ENCODE peak calls at places on chromosomes 1 and 21, in ten cellular contexts. One of them, this sample, is unnamed.

GRCh38 chr1:90800012-90800717 is 83.1 kb upstream of the BARHL2 start:
- DNase-seq in heart right ventricle: no peak
- DNase-seq in naive thymus-derived CD4-positive, alpha-beta T cell: no peak
- DNase-seq in ovary: no peak
- DNase-seq in brain microvascular endothelial cell: no peak
- DNase-seq in A673: no peak
- DNase-seq in esophagus squamous epithelium: no peak
- DNase-seq in CD4-positive, alpha-beta memory T cell: no peak
- DNase-seq in astrocyte: no peak
- DNase-seq in pancreas: no peak
- DNase-seq in this sample: no peak

GRCh38 chr21:24941316-24942185 is 665.7 kb downstream of the MRPL39 start:
- DNase-seq in esophagus squamous epithelium: no peak
- DNase-seq in naive thymus-derived CD4-positive, alpha-beta T cell: no peak
- DNase-seq in astrocyte: peak; percentile 45
- DNase-seq in brain microvascular endothelial cell: no peak
- DNase-seq in ovary: peak; percentile 39
- DNase-seq in pancreas: no peak
- DNase-seq in CD4-positive, alpha-beta memory T cell: no peak
- DNase-seq in heart right ventricle: no peak
- DNase-seq in A673: no peak
- DNase-seq in this sample: no peak

GRCh38 chr1:219916257-219916656 is 12.1 kb downstream of the SLC30A10 start:
- DNase-seq in CD4-positive, alpha-beta memory T cell: no peak
- DNase-seq in heart right ventricle: no peak
- DNase-seq in naive thymus-derived CD4-positive, alpha-beta T cell: no peak
- DNase-seq in A673: no peak
- DNase-seq in ovary: no peak
- DNase-seq in brain microvascular endothelial cell: no peak
- DNase-seq in esophagus squamous epithelium: no peak
- DNase-seq in astrocyte: no peak
- DNase-seq in pancreas: no peak
- DNase-seq in this sample: no peak

GRCh38 chr1:10856863-10857598 is 60.6 kb upstream of the CASZ1 start:
- DNase-seq in heart right ventricle: no peak
- DNase-seq in brain microvascular endothelial cell: no peak
- DNase-seq in pancreas: no peak
- DNase-seq in astrocyte: no peak
- DNase-seq in A673: no peak
- DNase-seq in esophagus squamous epithelium: no peak
- DNase-seq in naive thymus-derived CD4-positive, alpha-beta T cell: no peak
- DNase-seq in CD4-positive, alpha-beta memory T cell: no peak
- DNase-seq in ovary: no peak
- DNase-seq in this sample: no peak

GRCh38 chr1:2468041-2468472 is 8.0 kb upstream of the PLCH2 start:
- DNase-seq in esophagus squamous epithelium: no peak
- DNase-seq in pancreas: peak; percentile 24
- DNase-seq in ovary: peak; percentile 44
- DNase-seq in brain microvascular endothelial cell: no peak
- DNase-seq in astrocyte: peak; percentile 10
- DNase-seq in A673: peak; percentile 36
- DNase-seq in heart right ventricle: peak; percentile 38
- DNase-seq in naive thymus-derived CD4-positive, alpha-beta T cell: no peak
- DNase-seq in CD4-positive, alpha-beta memory T cell: peak; percentile 36
- DNase-seq in this sample: no peak

GRCh38 chr1:50976111-50976889 is 6.3 kb downstream of the CDKN2C start:
- DNase-seq in pancreas: no peak
- DNase-seq in brain microvascular endothelial cell: no peak
- DNase-seq in esophagus squamous epithelium: no peak
- DNase-seq in ovary: no peak
- DNase-seq in A673: peak; percentile 46
- DNase-seq in heart right ventricle: no peak
- DNase-seq in astrocyte: no peak
- DNase-seq in naive thymus-derived CD4-positive, alpha-beta T cell: no peak
- DNase-seq in CD4-positive, alpha-beta memory T cell: no peak
- DNase-seq in this sample: no peak

GRCh38 chr1:174764186-174764585 is 235.6 kb upstream of the CACYBP start:
- DNase-seq in esophagus squamous epithelium: no peak
- DNase-seq in naive thymus-derived CD4-positive, alpha-beta T cell: no peak
- DNase-seq in brain microvascular endothelial cell: no peak
- DNase-seq in astrocyte: no peak
- DNase-seq in pancreas: no peak
- DNase-seq in heart right ventricle: no peak
- DNase-seq in A673: no peak
- DNase-seq in CD4-positive, alpha-beta memory T cell: no peak
- DNase-seq in ovary: no peak
- DNase-seq in this sample: no peak

GRCh38 chr21:29610960-29611359 is 312.2 kb downstream of the BACH1 start:
- DNase-seq in heart right ventricle: no peak
- DNase-seq in ovary: no peak
- DNase-seq in naive thymus-derived CD4-positive, alpha-beta T cell: no peak
- DNase-seq in A673: no peak
- DNase-seq in astrocyte: no peak
- DNase-seq in esophagus squamous epithelium: no peak
- DNase-seq in pancreas: no peak
- DNase-seq in brain microvascular endothelial cell: peak; percentile 1
- DNase-seq in CD4-positive, alpha-beta memory T cell: no peak
- DNase-seq in this sample: no peak

GRCh38 chr1:230487773-230488428 is 61.8 kb upstream of the PGBD5 start:
- DNase-seq in esophagus squamous epithelium: no peak
- DNase-seq in CD4-positive, alpha-beta memory T cell: no peak
- DNase-seq in heart right ventricle: no peak
- DNase-seq in astrocyte: no peak
- DNase-seq in naive thymus-derived CD4-positive, alpha-beta T cell: no peak
- DNase-seq in A673: no peak
- DNase-seq in pancreas: peak; percentile 66
- DNase-seq in brain microvascular endothelial cell: no peak
- DNase-seq in ovary: no peak
- DNase-seq in this sample: no peak

GRCh38 chr1:219660666-219661463 is 48.0 kb upstream of the ZC3H11B start:
- DNase-seq in naive thymus-derived CD4-positive, alpha-beta T cell: no peak
- DNase-seq in heart right ventricle: peak; percentile 90
- DNase-seq in pancreas: peak; percentile 83
- DNase-seq in A673: peak; percentile 91
- DNase-seq in ovary: peak; percentile 89
- DNase-seq in brain microvascular endothelial cell: peak; percentile 94
- DNase-seq in astrocyte: peak; percentile 81
- DNase-seq in esophagus squamous epithelium: peak; percentile 2
- DNase-seq in CD4-positive, alpha-beta memory T cell: no peak
- DNase-seq in this sample: peak; percentile 40

GRCh38 chr1:71414229-71414628 is 333.4 kb upstream of the ZRANB2 start:
- DNase-seq in A673: peak; percentile 90
- DNase-seq in brain microvascular endothelial cell: no peak
- DNase-seq in astrocyte: no peak
- DNase-seq in naive thymus-derived CD4-positive, alpha-beta T cell: no peak
- DNase-seq in CD4-positive, alpha-beta memory T cell: no peak
- DNase-seq in heart right ventricle: no peak
- DNase-seq in ovary: no peak
- DNase-seq in pancreas: no peak
- DNase-seq in esophagus squamous epithelium: no peak
- DNase-seq in this sample: no peak

GRCh38 chr1:67535474-67535873 is 105.3 kb upstream of the SERBP1 start:
- DNase-seq in pancreas: peak; percentile 60
- DNase-seq in A673: peak; percentile 82
- DNase-seq in CD4-positive, alpha-beta memory T cell: no peak
- DNase-seq in brain microvascular endothelial cell: peak; percentile 83
- DNase-seq in naive thymus-derived CD4-positive, alpha-beta T cell: no peak
- DNase-seq in heart right ventricle: peak; percentile 73
- DNase-seq in esophagus squamous epithelium: no peak
- DNase-seq in astrocyte: peak; percentile 71
- DNase-seq in ovary: peak; percentile 88
- DNase-seq in this sample: peak; percentile 79

GRCh38 chr21:29501451-29501850 is 202.7 kb downstream of the BACH1 start:
- DNase-seq in ovary: no peak
- DNase-seq in CD4-positive, alpha-beta memory T cell: no peak
- DNase-seq in brain microvascular endothelial cell: peak; percentile 77
- DNase-seq in pancreas: no peak
- DNase-seq in A673: no peak
- DNase-seq in astrocyte: peak; percentile 53
- DNase-seq in naive thymus-derived CD4-positive, alpha-beta T cell: no peak
- DNase-seq in esophagus squamous epithelium: no peak
- DNase-seq in heart right ventricle: no peak
- DNase-seq in this sample: no peak

GRCh38 chr21:26801524-26801923 is 43.7 kb downstream of the ADAMTS1 start:
- DNase-seq in heart right ventricle: no peak
- DNase-seq in ovary: no peak
- DNase-seq in esophagus squamous epithelium: no peak
- DNase-seq in pancreas: no peak
- DNase-seq in brain microvascular endothelial cell: peak; percentile 48
- DNase-seq in astrocyte: peak; percentile 41
- DNase-seq in naive thymus-derived CD4-positive, alpha-beta T cell: no peak
- DNase-seq in CD4-positive, alpha-beta memory T cell: no peak
- DNase-seq in A673: peak; percentile 57
- DNase-seq in this sample: no peak

GRCh38 chr21:38306833-38307232 is 50.0 kb downstream of the KCNJ15 start:
- DNase-seq in A673: no peak
- DNase-seq in ovary: no peak
- DNase-seq in pancreas: no peak
- DNase-seq in esophagus squamous epithelium: no peak
- DNase-seq in brain microvascular endothelial cell: peak; percentile 96
- DNase-seq in heart right ventricle: no peak
- DNase-seq in astrocyte: peak; percentile 96
- DNase-seq in CD4-positive, alpha-beta memory T cell: no peak
- DNase-seq in naive thymus-derived CD4-positive, alpha-beta T cell: no peak
- DNase-seq in this sample: no peak

DNA sequence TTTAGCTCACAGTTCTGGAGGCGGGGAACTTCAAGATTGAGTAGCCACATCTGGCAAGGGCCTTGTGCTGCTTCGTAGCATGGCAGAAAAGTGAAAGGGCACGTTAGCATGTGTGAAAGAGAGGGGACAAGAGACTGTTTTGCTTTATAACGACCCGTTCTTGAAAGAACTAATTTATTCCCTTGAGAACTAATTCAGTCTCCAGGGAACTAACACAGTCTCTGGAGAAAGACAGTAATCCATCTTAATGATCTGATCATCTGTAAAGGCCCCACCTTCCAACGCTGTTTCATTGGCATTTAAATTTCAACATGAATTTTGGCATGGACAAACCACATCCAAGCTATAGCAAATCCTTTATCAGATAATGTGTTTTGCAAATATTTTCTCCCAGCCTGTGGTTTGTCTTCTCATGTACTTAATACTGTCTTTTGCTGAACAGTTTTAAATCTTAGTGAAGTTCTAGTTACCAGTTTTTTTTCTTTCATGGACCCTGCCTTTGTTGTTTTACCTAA is 26.1 kb downstream of the MTR start:
- DNase-seq in astrocyte: peak; percentile 47
- DNase-seq in heart right ventricle: no peak
- DNase-seq in pancreas: no peak
- DNase-seq in ovary: no peak
- DNase-seq in CD4-positive, alpha-beta memory T cell: no peak
- DNase-seq in brain microvascular endothelial cell: no peak
- DNase-seq in A673: peak; percentile 54
- DNase-seq in esophagus squamous epithelium: no peak
- DNase-seq in naive thymus-derived CD4-positive, alpha-beta T cell: no peak
- DNase-seq in this sample: no peak
- H3K27ac ChIP-seq in astrocyte: no peak overlapping the region
- H3K27ac ChIP-seq in heart right ventricle: no peak overlapping the region
- H3K27ac ChIP-seq in pancreas: no peak overlapping the region
- H3K27ac ChIP-seq in ovary: no peak overlapping the region
- H3K27ac ChIP-seq in CD4-positive, alpha-beta memory T cell: no peak overlapping the region
- H3K27ac ChIP-seq in brain microvascular endothelial cell: no peak overlapping the region
- H3K27ac ChIP-seq in A673: no peak overlapping the region
- H3K27ac ChIP-seq in esophagus squamous epithelium: no peak overlapping the region
- H3K27ac ChIP-seq in naive thymus-derived CD4-positive, alpha-beta T cell: no peak overlapping the region
- H3K27ac ChIP-seq in this sample: no peak overlapping the region

DNA sequence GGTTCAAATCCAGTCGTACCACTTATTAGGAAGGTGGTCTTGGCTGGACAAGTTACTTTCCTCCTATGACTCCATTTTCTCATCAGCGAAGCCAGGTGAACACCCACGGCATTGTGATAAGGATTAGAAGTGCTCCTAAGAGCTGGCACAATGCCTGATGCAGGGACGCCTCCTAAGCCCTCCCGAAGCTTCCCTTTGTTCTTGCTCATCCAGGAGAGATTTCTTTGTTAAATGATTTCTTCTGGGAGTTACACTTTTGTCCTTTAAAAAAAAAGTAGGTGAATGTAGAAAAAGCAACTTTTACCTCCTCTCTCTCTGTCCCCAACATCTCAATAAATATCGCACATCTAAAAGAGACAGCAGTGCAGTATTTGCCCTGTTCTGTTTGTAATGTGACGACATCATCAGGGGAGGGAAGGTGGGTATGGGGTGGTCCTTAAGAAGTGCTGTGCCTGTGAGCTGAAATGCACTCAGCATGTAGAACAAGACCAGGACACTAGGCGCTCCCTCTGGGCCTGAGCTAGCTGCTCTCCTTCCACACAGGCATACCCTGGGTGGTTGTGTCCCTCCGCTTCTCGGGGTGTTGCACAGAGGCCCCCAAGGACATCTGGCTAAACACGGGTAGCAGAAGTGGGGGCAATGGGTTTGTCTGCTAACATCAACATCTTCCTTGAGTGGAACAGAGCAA is 43.9 kb downstream of the SUSD4 start:
- DNase-seq in astrocyte: no peak
- DNase-seq in brain microvascular endothelial cell: no peak
- DNase-seq in esophagus squamous epithelium: no peak
- DNase-seq in CD4-positive, alpha-beta memory T cell: no peak
- DNase-seq in ovary: no peak
- DNase-seq in pancreas: no peak
- DNase-seq in heart right ventricle: no peak
- DNase-seq in A673: no peak
- DNase-seq in naive thymus-derived CD4-positive, alpha-beta T cell: no peak
- DNase-seq in this sample: no peak
- H3K4me3 ChIP-seq in astrocyte: no peak overlapping the region
- H3K4me3 ChIP-seq in brain microvascular endothelial cell: no peak overlapping the region
- H3K4me3 ChIP-seq in esophagus squamous epithelium: no peak overlapping the region
- H3K4me3 ChIP-seq in CD4-positive, alpha-beta memory T cell: no peak overlapping the region
- H3K4me3 ChIP-seq in ovary: no peak overlapping the region
- H3K4me3 ChIP-seq in pancreas: no peak overlapping the region
- H3K4me3 ChIP-seq in heart right ventricle: no peak overlapping the region
- H3K4me3 ChIP-seq in A673: no peak overlapping the region
- H3K4me3 ChIP-seq in naive thymus-derived CD4-positive, alpha-beta T cell: no peak overlapping the region
- H3K4me3 ChIP-seq in this sample: no peak overlapping the region

DNA sequence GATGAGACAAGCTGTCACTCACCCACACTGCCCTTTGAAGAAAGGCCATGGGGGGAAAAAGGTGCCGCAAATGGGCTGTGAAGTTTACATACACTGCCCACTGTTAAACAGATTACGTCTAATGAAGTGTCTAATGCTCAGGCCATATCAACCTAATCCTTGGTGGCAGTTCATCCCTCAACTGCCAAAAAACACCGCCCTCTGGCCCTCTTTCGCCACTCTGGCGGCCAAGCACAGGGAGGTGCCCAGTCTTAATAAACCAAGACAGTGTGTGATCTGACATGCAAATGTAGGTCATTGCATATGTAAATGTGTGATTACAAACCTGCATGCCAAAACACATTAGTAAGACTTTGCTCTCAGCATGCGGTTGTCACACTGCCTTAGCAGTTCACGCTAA is 89.5 kb downstream of the NEK7 start:
- DNase-seq in heart right ventricle: no peak
- DNase-seq in pancreas: no peak
- DNase-seq in A673: no peak
- DNase-seq in CD4-positive, alpha-beta memory T cell: no peak
- DNase-seq in brain microvascular endothelial cell: no peak
- DNase-seq in esophagus squamous epithelium: no peak
- DNase-seq in naive thymus-derived CD4-positive, alpha-beta T cell: no peak
- DNase-seq in ovary: no peak
- DNase-seq in astrocyte: peak; percentile 38
- DNase-seq in this sample: no peak
- H3K27ac ChIP-seq in heart right ventricle: no peak overlapping the region
- H3K27ac ChIP-seq in pancreas: no peak overlapping the region
- H3K27ac ChIP-seq in A673: no peak overlapping the region
- H3K27ac ChIP-seq in CD4-positive, alpha-beta memory T cell: no peak overlapping the region
- H3K27ac ChIP-seq in brain microvascular endothelial cell: no peak overlapping the region
- H3K27ac ChIP-seq in esophagus squamous epithelium: no peak overlapping the region
- H3K27ac ChIP-seq in naive thymus-derived CD4-positive, alpha-beta T cell: no peak overlapping the region
- H3K27ac ChIP-seq in ovary: no peak overlapping the region
- H3K27ac ChIP-seq in astrocyte: no peak overlapping the region
- H3K27ac ChIP-seq in this sample: no peak overlapping the region

GRCh38 chr1:32111040-32111628 is 3.3 kb downstream of the KPNA6 start:
- DNase-seq in heart right ventricle: no peak
- DNase-seq in ovary: no peak
- DNase-seq in esophagus squamous epithelium: no peak
- DNase-seq in brain microvascular endothelial cell: no peak
- DNase-seq in astrocyte: no peak
- DNase-seq in naive thymus-derived CD4-positive, alpha-beta T cell: no peak
- DNase-seq in CD4-positive, alpha-beta memory T cell: no peak
- DNase-seq in pancreas: no peak
- DNase-seq in A673: no peak
- DNase-seq in this sample: no peak
- H3K4me3 ChIP-seq in heart right ventricle: no peak overlapping the region
- H3K4me3 ChIP-seq in ovary: no peak overlapping the region
- H3K4me3 ChIP-seq in esophagus squamous epithelium: no peak overlapping the region
- H3K4me3 ChIP-seq in brain microvascular endothelial cell: no peak overlapping the region
- H3K4me3 ChIP-seq in astrocyte: no peak overlapping the region
- H3K4me3 ChIP-seq in naive thymus-derived CD4-positive, alpha-beta T cell: no peak overlapping the region
- H3K4me3 ChIP-seq in CD4-positive, alpha-beta memory T cell: no peak overlapping the region
- H3K4me3 ChIP-seq in pancreas: no peak overlapping the region
- H3K4me3 ChIP-seq in A673: no peak overlapping the region
- H3K4me3 ChIP-seq in this sample: no peak overlapping the region